ENCODE peak calls at places on chromosome X, in four cellular contexts. W is WTC11, P is HepG2, I is K562. Y is an unnamed sample.

GRCh38 chrX:34426334-34426733 is 230.8 kb downstream of the TMEM47 start:
- DNase-seq in W (no peak), P (no peak), I (no peak), Y (no peak)

GRCh38 chrX:151703487-151703886 is 8.2 kb downstream of the PRRG3 start:
- DNase-seq in P (no peak), W (no peak), I (no peak), Y (no peak)

GRCh38 chrX:3788494-3789233 is 75.2 kb upstream of the PRKX start:
- DNase-seq in I (no peak), P (no peak), W (peak), Y (no peak)

GRCh38 chrX:12791253-12792228 is at the start of gene PRPS2:
- DNase-seq in P (peak), W (peak), I (peak), Y (peak)

GRCh38 chrX:8025705-8026104 is 98.5 kb upstream of the PNPLA4 start:
- DNase-seq in P (peak), I (no peak), W (no peak), Y (no peak)

GRCh38 chrX:70133303-70134115 is at the start of gene IGBP1:
- DNase-seq in W (peak), I (peak), P (peak), Y (peak)

GRCh38 chrX:111283446-111283845 is 13.2 kb upstream of the CAPN6 start:
- DNase-seq in I (no peak), P (no peak), W (no peak), Y (no peak)

GRCh38 chrX:1727531-1728027 is 112.7 kb downstream of the ASMT start:
- DNase-seq in P (peak), W (peak), I (no peak), Y (peak)

GRCh38 chrX:39821709-39822095 is 276.1 kb downstream of the BCOR start:
- DNase-seq in W (peak), I (no peak), P (no peak), Y (no peak)

GRCh38 chrX:13220916-13221315 is 98.9 kb downstream of the ATXN3L start:
- DNase-seq in I (no peak), W (no peak), P (no peak), Y (no peak)

GRCh38 chrX:50881028-50881427 is 29.5 kb upstream of the BMP15 start:
- DNase-seq in W (no peak), I (no peak), P (no peak), Y (no peak)

GRCh38 chrX:134484039-134484438 is 24.1 kb downstream of the HPRT1 start:
- DNase-seq in I (peak), P (peak), W (no peak), Y (peak)

DNA sequence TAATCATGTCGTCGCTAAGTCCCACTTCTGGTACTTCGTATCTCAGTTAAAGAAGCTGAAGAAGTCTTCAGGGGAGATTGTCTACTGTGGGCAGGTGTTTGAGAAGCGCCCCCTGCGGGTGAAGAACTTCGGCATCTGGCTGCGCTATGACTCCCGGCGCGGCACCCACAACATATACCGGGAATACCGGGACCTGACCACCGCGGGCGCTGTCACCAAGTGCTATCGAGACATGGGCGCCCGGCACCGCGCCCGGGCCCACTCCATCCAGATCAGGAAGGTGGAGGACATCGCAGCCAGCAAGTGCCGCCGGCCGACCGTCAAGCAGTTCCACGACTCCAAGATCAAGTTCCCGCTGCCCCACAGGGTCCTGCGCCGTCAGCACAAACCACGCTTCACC is 11.3 kb downstream of the PNCK start:
- DNase-seq in P (peak), I (peak), W (peak), Y (peak)
- TF ChIP-seq HMGXB4 in P (no peak), I (no peak), W (no peak), Y (no peak)

GRCh38 chrX:103637604-103638338 is 9.0 kb downstream of the TCEAL1 start:
- DNase-seq in I (no peak), P (no peak), W (no peak), Y (peak)

GRCh38 chrX:103630171-103630511 is 1.4 kb downstream of the TCEAL1 start:
- DNase-seq in I (no peak), W (no peak), P (no peak), Y (no peak)

GRCh38 chrX:103640401-103641155 is 11.8 kb downstream of the TCEAL1 start:
- DNase-seq in P (no peak), I (no peak), W (no peak), Y (peak)

GRCh38 chrX:103631145-103631544 is 2.4 kb downstream of the TCEAL1 start:
- DNase-seq in W (no peak), I (no peak), P (no peak), Y (no peak)

GRCh38 chrX:103635436-103635835 is 6.7 kb downstream of the TCEAL1 start:
- DNase-seq in I (no peak), W (no peak), P (no peak), Y (no peak)
- TF ChIP-seq HMGXB4 in I (no peak), W (no peak), P (no peak), Y (no peak)

GRCh38 chrX:11461181-11462001 is 168.2 kb downstream of the AMELX start:
- DNase-seq in W (no peak), P (no peak), I (peak), Y (peak)

GRCh38 chrX:11460347-11460746 is 167.1 kb downstream of the AMELX start:
- DNase-seq in P (no peak), I (peak), W (no peak), Y (no peak)

GRCh38 chrX:11462648-11463047 is 169.4 kb downstream of the AMELX start:
- DNase-seq in W (no peak), I (peak), P (no peak), Y (no peak)

GRCh38 chrX:11462136-11462535 is 168.9 kb downstream of the AMELX start:
- DNase-seq in I (peak), W (no peak), P (peak), Y (no peak)

GRCh38 chrX:11458175-11458574 is 165.0 kb downstream of the AMELX start:
- DNase-seq in W (no peak), I (no peak), P (no peak), Y (no peak)
- TF ChIP-seq HMGXB4 in W (no peak), I (no peak), P (no peak), Y (no peak)

GRCh38 chrX:129613596-129613995 is 41.2 kb downstream of the APLN start:
- DNase-seq in I (no peak), P (no peak), W (no peak), Y (no peak)
- TF ChIP-seq HMGXB4 in I (no peak), P (no peak), W (no peak), Y (no peak)

GRCh38 chrX:132728296-132728695 is 230.1 kb downstream of the HS6ST2 start:
- DNase-seq in I (no peak), W (no peak), P (no peak), Y (no peak)

GRCh38 chrX:132730266-132730665 is 228.2 kb downstream of the HS6ST2 start:
- DNase-seq in P (no peak), I (no peak), W (no peak), Y (no peak)

GRCh38 chrX:132737743-132738142 is 220.7 kb downstream of the HS6ST2 start:
- DNase-seq in W (no peak), I (no peak), P (no peak), Y (no peak)

GRCh38 chrX:132730726-132731125 is 227.7 kb downstream of the HS6ST2 start:
- DNase-seq in W (no peak), P (no peak), I (no peak), Y (no peak)

DNA sequence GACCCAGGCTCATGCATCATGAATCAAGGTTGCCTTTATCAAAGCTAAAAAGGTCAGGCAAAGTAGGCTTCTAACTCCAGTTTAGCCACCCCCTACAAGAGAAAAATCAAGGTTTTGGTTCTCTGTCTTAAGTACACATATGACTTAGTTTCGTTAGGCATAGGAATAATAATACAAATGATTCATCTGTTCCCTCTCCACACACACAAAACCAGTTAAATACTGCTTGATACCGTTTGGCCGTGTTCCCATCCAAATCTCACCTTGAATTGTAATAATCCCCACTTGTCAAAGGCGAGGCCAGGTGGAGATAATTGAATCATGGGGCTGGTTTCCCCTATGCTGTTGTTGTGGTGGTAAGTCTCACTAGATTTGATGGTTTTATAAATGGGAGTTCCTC is 226.2 kb downstream of the HS6ST2 start:
- DNase-seq in W (no peak), I (no peak), P (no peak), Y (no peak)
- TF ChIP-seq HMGXB4 in W (no peak), I (no peak), P (no peak), Y (no peak)

GRCh38 chrX:15797707-15798106 is 7.4 kb downstream of the ZRSR2 start:
- DNase-seq in I (no peak), W (no peak), P (no peak), Y (no peak)
- TF ChIP-seq HMGXB4 in I (no peak), W (no peak), P (no peak), Y (no peak)

DNA sequence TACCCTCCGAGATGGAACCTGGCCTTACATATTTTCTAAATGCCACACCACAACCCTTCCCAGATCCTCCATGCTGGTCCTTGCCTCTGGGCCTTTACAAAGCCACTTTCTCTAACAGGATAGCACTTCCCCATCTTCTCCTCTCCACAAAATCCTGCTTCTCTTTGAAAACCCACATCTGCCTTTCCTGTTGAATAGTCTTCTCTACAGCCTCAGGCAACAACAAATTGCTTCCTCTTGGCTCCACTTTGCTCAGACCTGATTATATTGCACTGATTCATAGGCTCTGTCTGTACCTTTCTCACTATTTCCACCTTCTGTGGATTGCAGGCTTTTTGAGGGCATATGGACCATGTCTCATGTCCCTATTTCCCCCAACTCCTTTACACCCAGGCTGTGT is 203.7 kb upstream of the MBNL3 start:
- DNase-seq in P (no peak), W (no peak), I (no peak), Y (no peak)
- TF ChIP-seq HMGXB4 in P (no peak), W (no peak), I (no peak), Y (no peak)